ENCODE peak calls at places on chromosomes 16 and 17, in ten cellular contexts. S is dorsolateral prefrontal cortex; U is globus pallidus; Z is stimulated activated CD4-positive, alpha-beta T cell treated with anti-CD3 and anti-CD28 coated beads, Interleukin-15, amount 100 ng/mL, for 1 hour; G is COR-L47; K is AG04450; Y is iPS DF 19.7; A is heart right ventricle; O is T-helper 22 cell; E is neuronal stem cell. F is an unnamed sample.

GRCh38 chr16:79677799-79678525 is 77.4 kb upstream of the MAF start:
- DNase-seq in S (no peak), U (no peak), O (no peak), K (no peak), Z (no peak), A (no peak), Y (no peak), G (no peak), E (no peak), F (no peak)

GRCh38 chr17:78474631-78475146 is 96.2 kb downstream of the PGS1 start:
- DNase-seq in G (no peak), K (no peak), Y (no peak), O (no peak), Z (no peak), A (no peak), U (no peak), S (no peak), E (no peak), F (no peak)

GRCh38 chr17:9408381-9408780 is 167.2 kb downstream of the STX8 start:
- DNase-seq in A (no peak), O (no peak), E (no peak), K (no peak), Z (no peak), G (no peak), Y (no peak), S (no peak), U (no peak), F (no peak)

GRCh38 chr17:77494664-77495435 is 354.1 kb downstream of the SEC14L1 start:
- DNase-seq in Z (peak; percentile 68), K (peak; percentile 46), G (peak; percentile 12), S (peak; percentile 84), A (peak; percentile 74), U (peak; percentile 60), O (peak; percentile 36), E (peak; percentile 69), Y (peak; percentile 42), F (peak; percentile 79)

GRCh38 chr17:60529806-60530205 is 3.8 kb upstream of the APPBP2 start:
- DNase-seq in Y (no peak), Z (no peak), O (no peak), A (no peak), E (no peak), K (no peak), S (no peak), G (no peak), U (no peak), F (no peak)

GRCh38 chr17:55134486-55135157 is 130.1 kb upstream of the HLF start:
- DNase-seq in K (no peak), E (no peak), Z (no peak), S (no peak), U (no peak), G (no peak), A (no peak), Y (no peak), O (no peak), F (no peak)

GRCh38 chr16:60929-61878 is 7.6 kb downstream of the SNRNP25 start:
- DNase-seq in U (no peak), A (no peak), G (no peak), S (no peak), O (no peak), E (no peak), K (no peak), Z (no peak), Y (no peak), F (no peak)

GRCh38 chr17:48155889-48156670 is 48.5 kb downstream of the SNX11 start:
- DNase-seq in A (no peak), O (no peak), U (no peak), K (no peak), G (no peak), E (no peak), Y (no peak), Z (no peak), S (peak; percentile 15), F (no peak)

GRCh38 chr17:40122944-40123810 is 1.4 kb downstream of the MSL1 start:
- DNase-seq in A (peak; percentile 65), S (peak; percentile 69), E (no peak), O (peak; percentile 49), Y (no peak), G (peak; percentile 29), Z (peak; percentile 48), K (no peak), U (no peak), F (peak; percentile 63)

GRCh38 chr17:8469964-8470363 is 34.3 kb downstream of the NDEL1 start:
- DNase-seq in Z (no peak), S (peak; percentile 86), G (no peak), Y (no peak), U (no peak), K (no peak), A (no peak), O (no peak), E (no peak), F (no peak)

F was measured in erythroblast.